ENCODE peak calls at places on chromosomes 13 and 19, in five cellular contexts. One of them, this sample, is unnamed.

GRCh38 chr19:4379383-4380253 is 20.7 kb downstream of the SH3GL1 start:
- DNase-seq in head of caudate nucleus: no peak
- DNase-seq in Kasumi-1: no peak
- DNase-seq in thoracic aorta: no peak
- DNase-seq in activated naive CD8-positive, alpha-beta T cell treated with anti-CD3 and anti-CD28 coated beads for 36 hours: peak
- DNase-seq in this sample: peak

GRCh38 chr13:65719831-65720230 is 1510.3 kb downstream of the PCDH9 start:
- DNase-seq in head of caudate nucleus: no peak
- DNase-seq in Kasumi-1: no peak
- DNase-seq in thoracic aorta: no peak
- DNase-seq in activated naive CD8-positive, alpha-beta T cell treated with anti-CD3 and anti-CD28 coated beads for 36 hours: no peak
- DNase-seq in this sample: no peak

GRCh38 chr13:23547000-23547590 is 23.1 kb upstream of the TNFRSF19 start:
- DNase-seq in head of caudate nucleus: peak
- DNase-seq in Kasumi-1: no peak
- DNase-seq in thoracic aorta: no peak
- DNase-seq in activated naive CD8-positive, alpha-beta T cell treated with anti-CD3 and anti-CD28 coated beads for 36 hours: no peak
- DNase-seq in this sample: peak

GRCh38 chr13:87259479-87260083 is 411.6 kb upstream of the SLITRK5 start:
- DNase-seq in head of caudate nucleus: no peak
- DNase-seq in Kasumi-1: peak
- DNase-seq in thoracic aorta: no peak
- DNase-seq in activated naive CD8-positive, alpha-beta T cell treated with anti-CD3 and anti-CD28 coated beads for 36 hours: no peak
- DNase-seq in this sample: no peak

GRCh38 chr13:114010401-114011101 is 36.7 kb upstream of the C13orf46 start:
- DNase-seq in head of caudate nucleus: peak
- DNase-seq in Kasumi-1: no peak
- DNase-seq in thoracic aorta: no peak
- DNase-seq in activated naive CD8-positive, alpha-beta T cell treated with anti-CD3 and anti-CD28 coated beads for 36 hours: no peak
- DNase-seq in this sample: peak

GRCh38 chr19:4278926-4279529 is at the start of gene SHD:
- DNase-seq in head of caudate nucleus: no peak
- DNase-seq in Kasumi-1: no peak
- DNase-seq in thoracic aorta: no peak
- DNase-seq in activated naive CD8-positive, alpha-beta T cell treated with anti-CD3 and anti-CD28 coated beads for 36 hours: no peak
- DNase-seq in this sample: no peak

GRCh38 chr13:30918662-30919405 is 12.8 kb downstream of the MEDAG start:
- DNase-seq in head of caudate nucleus: no peak
- DNase-seq in Kasumi-1: no peak
- DNase-seq in thoracic aorta: no peak
- DNase-seq in activated naive CD8-positive, alpha-beta T cell treated with anti-CD3 and anti-CD28 coated beads for 36 hours: no peak
- DNase-seq in this sample: no peak

GRCh38 chr19:55156202-55157063 is 1.1 kb downstream of the TNNI3 start:
- DNase-seq in head of caudate nucleus: no peak
- DNase-seq in Kasumi-1: no peak
- DNase-seq in thoracic aorta: no peak
- DNase-seq in activated naive CD8-positive, alpha-beta T cell treated with anti-CD3 and anti-CD28 coated beads for 36 hours: peak
- DNase-seq in this sample: peak

GRCh38 chr13:110625771-110626321 is 10.5 kb downstream of the NAXD start:
- DNase-seq in head of caudate nucleus: no peak
- DNase-seq in Kasumi-1: no peak
- DNase-seq in thoracic aorta: no peak
- DNase-seq in activated naive CD8-positive, alpha-beta T cell treated with anti-CD3 and anti-CD28 coated beads for 36 hours: no peak
- DNase-seq in this sample: no peak

GRCh38 chr19:16166417-16166816 is 6.9 kb downstream of the CIB3 start:
- DNase-seq in head of caudate nucleus: no peak
- DNase-seq in Kasumi-1: no peak
- DNase-seq in thoracic aorta: no peak
- DNase-seq in activated naive CD8-positive, alpha-beta T cell treated with anti-CD3 and anti-CD28 coated beads for 36 hours: no peak
- DNase-seq in this sample: no peak

GRCh38 chr13:59034198-59034597 is 1129.5 kb downstream of the DIAPH3 start:
- DNase-seq in head of caudate nucleus: no peak
- DNase-seq in Kasumi-1: no peak
- DNase-seq in thoracic aorta: no peak
- DNase-seq in activated naive CD8-positive, alpha-beta T cell treated with anti-CD3 and anti-CD28 coated beads for 36 hours: no peak
- DNase-seq in this sample: no peak

GRCh38 chr19:32909257-32909656 is 39.7 kb upstream of the SLC7A9 start:
- DNase-seq in head of caudate nucleus: no peak
- DNase-seq in Kasumi-1: no peak
- DNase-seq in thoracic aorta: no peak
- DNase-seq in activated naive CD8-positive, alpha-beta T cell treated with anti-CD3 and anti-CD28 coated beads for 36 hours: no peak
- DNase-seq in this sample: no peak

GRCh38 chr19:48613852-48614435 is 932 bp downstream of the FAM83E start:
- DNase-seq in head of caudate nucleus: no peak
- DNase-seq in Kasumi-1: no peak
- DNase-seq in thoracic aorta: no peak
- DNase-seq in activated naive CD8-positive, alpha-beta T cell treated with anti-CD3 and anti-CD28 coated beads for 36 hours: no peak
- DNase-seq in this sample: no peak

This sample was measured in Right ventricle myocardium superior.